ENCODE peak calls at places on chromosomes 1 and 21, in eight cellular contexts. I, T, K, L, B, H, D and J are unnamed samples.

GRCh38 chr1:245458761-245459174 is 304.0 kb downstream of the KIF26B start:
- DNase-seq in H (no peak), B (no peak), I (no peak), K (peak), D (peak), L (peak), T (no peak), J (peak)

GRCh38 chr1:224542783-224543440 is 73.2 kb upstream of the CNIH3 start:
- DNase-seq in I (no peak), L (peak), H (no peak), B (no peak), T (peak), K (peak), D (peak), J (peak)

GRCh38 chr21:39105341-39105765 is 77.9 kb downstream of the PSMG1 start:
- DNase-seq in K (no peak), I (no peak), L (no peak), B (no peak), H (no peak), T (no peak), D (peak), J (no peak)

GRCh38 chr21:41761211-41762181 is 5.4 kb downstream of the RIPK4 start:
- DNase-seq in I (no peak), H (no peak), D (peak), T (peak), L (no peak), B (peak), K (no peak), J (no peak)

GRCh38 chr1:230901711-230902110 is 33.4 kb upstream of the C1orf198 start:
- DNase-seq in K (no peak), T (no peak), I (no peak), B (no peak), D (no peak), L (no peak), H (no peak), J (no peak)

GRCh38 chr1:63714482-63714760 is 59.4 kb upstream of the ROR1 start:
- DNase-seq in D (no peak), I (no peak), H (no peak), L (no peak), K (no peak), T (no peak), B (no peak), J (no peak)

GRCh38 chr1:20442920-20443625 is 42.9 kb downstream of the CAMK2N1 start:
- DNase-seq in H (no peak), T (no peak), L (peak), D (no peak), B (no peak), I (no peak), K (peak), J (peak)

GRCh38 chr1:230684998-230685397 is 28.9 kb downstream of the AGT start:
- DNase-seq in T (no peak), L (no peak), D (no peak), I (no peak), B (no peak), K (no peak), H (no peak), J (no peak)

GRCh38 chr1:11434506-11434905 is 44.4 kb upstream of the DISP3 start:
- DNase-seq in I (no peak), D (no peak), L (no peak), T (no peak), H (no peak), K (no peak), B (no peak), J (no peak)

GRCh38 chr1:21297975-21298374 is 7.7 kb upstream of the ECE1 start:
- DNase-seq in T (no peak), D (peak), K (no peak), H (no peak), I (no peak), B (peak), L (no peak), J (peak)

GRCh38 chr1:8026153-8026975 is at the start of gene ERRFI1:
- DNase-seq in L (peak), D (peak), H (peak), B (peak), K (peak), I (peak), T (peak), J (peak)

GRCh38 chr1:41516168-41516961 is 31.9 kb upstream of the EDN2 start:
- DNase-seq in L (peak), K (peak), I (peak), H (peak), T (peak), B (peak), D (peak), J (peak)

GRCh38 chr21:42250422-42251403 is 31.8 kb downstream of the ABCG1 start:
- DNase-seq in D (no peak), B (peak), T (no peak), K (no peak), I (no peak), H (no peak), L (no peak), J (no peak)

GRCh38 chr21:14382486-14382834 is 486 bp downstream of the HSPA13 start:
- DNase-seq in I (no peak), T (no peak), H (peak), D (peak), L (peak), B (no peak), K (peak), J (peak)

GRCh38 chr1:45266151-45266801 is 59.9 kb upstream of the ZSWIM5 start:
- DNase-seq in D (peak), I (no peak), L (peak), K (no peak), T (peak), H (peak), B (no peak), J (peak)

GRCh38 chr1:171257207-171258052 is 9.1 kb downstream of the FMO1 start:
- DNase-seq in K (peak), I (no peak), T (peak), L (peak), H (peak), D (peak), B (no peak), J (peak)

GRCh38 chr1:23544444-23545389 is 13.7 kb upstream of the E2F2 start:
- DNase-seq in K (no peak), T (peak), B (peak), I (peak), L (peak), D (peak), H (peak), J (peak)

GRCh38 chr1:89143484-89143883 is 17.6 kb upstream of the GBP2 start:
- DNase-seq in T (no peak), D (no peak), H (no peak), I (no peak), L (no peak), K (no peak), B (no peak), J (no peak)

GRCh38 chr1:183914283-183914682 is 109.4 kb downstream of the RGL1 start:
- DNase-seq in K (no peak), B (no peak), I (no peak), T (no peak), L (peak), D (peak), H (no peak), J (peak)

GRCh38 chr1:223216074-223216473 is 73.0 kb upstream of the TLR5 start:
- DNase-seq in T (no peak), D (no peak), K (no peak), H (no peak), B (no peak), I (no peak), L (no peak), J (no peak)

GRCh38 chr21:44742418-44743153 is 31.2 kb upstream of the TSPEAR start:
- DNase-seq in L (no peak), D (peak), H (no peak), B (no peak), K (no peak), T (peak), I (no peak), J (no peak)

DNA sequence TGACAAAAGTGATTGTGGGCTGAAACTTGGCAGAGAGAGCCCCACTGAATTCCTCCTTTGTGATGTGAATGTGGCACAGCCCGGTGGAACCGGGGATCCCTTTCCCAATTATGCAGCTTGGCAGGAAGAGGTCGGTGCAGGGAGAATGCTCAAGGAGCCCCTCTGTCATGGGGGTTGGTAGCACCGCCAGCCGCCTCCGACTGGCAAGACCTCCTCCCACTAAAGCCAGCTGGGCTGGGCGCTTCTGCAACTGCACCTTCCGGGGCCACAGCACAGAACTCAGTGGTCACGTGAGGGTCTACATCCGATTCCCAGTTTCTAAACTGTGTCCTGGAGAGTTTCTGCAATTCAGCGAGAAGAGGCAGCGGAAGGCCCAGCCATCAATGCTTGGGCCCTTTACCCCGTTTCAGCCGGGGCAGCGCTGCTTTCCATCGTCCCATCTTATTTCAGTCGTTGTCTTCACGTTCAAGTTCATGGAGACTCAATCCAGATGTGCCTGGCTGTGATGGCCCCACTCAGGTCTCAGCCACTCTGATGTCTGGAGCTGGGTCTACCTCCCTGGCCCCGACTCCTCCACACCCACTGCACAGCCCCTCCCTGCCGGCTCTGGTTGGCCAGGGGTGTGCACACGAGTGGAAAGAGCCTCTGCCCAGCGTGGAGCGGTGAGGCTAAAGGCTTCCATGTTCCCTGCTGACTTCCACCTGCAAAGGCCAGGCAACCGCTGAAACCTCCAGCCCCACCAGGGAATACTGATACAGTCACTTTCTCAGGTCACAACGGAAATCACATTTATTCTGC is 39.8 kb upstream of the FHAD1 start:
- DNase-seq in L (no peak), B (peak), I (no peak), K (no peak), D (no peak), T (no peak), H (no peak), J (no peak)
- H3K4me3 ChIP-seq in L (no peak), B (no peak), I (no peak), K (no peak), D (no peak), T (no peak), H (no peak), J (no peak)

GRCh38 chr1:173249349-173249748 is 42.2 kb upstream of the TNFSF4 start:
- DNase-seq in L (no peak), H (no peak), B (no peak), K (no peak), D (peak), T (peak), I (no peak), J (peak)

GRCh38 chr1:173258484-173259264 is 51.5 kb upstream of the TNFSF4 start:
- DNase-seq in B (no peak), D (no peak), T (no peak), K (no peak), I (no peak), H (no peak), L (peak), J (no peak)

GRCh38 chr1:173253046-173253445 is 45.9 kb upstream of the TNFSF4 start:
- DNase-seq in H (no peak), I (no peak), D (peak), L (no peak), B (no peak), K (no peak), T (no peak), J (peak)

GRCh38 chr1:173257805-173258204 is 50.7 kb upstream of the TNFSF4 start:
- DNase-seq in D (no peak), K (no peak), T (peak), L (no peak), B (no peak), I (no peak), H (no peak), J (no peak)

GRCh38 chr1:173255214-173255813 is 48.2 kb upstream of the TNFSF4 start:
- DNase-seq in T (peak), B (no peak), D (peak), K (peak), H (peak), I (no peak), L (peak), J (peak)
- TF ChIP-seq CTCF in T (peak), B (peak), D (peak), K (peak), H (peak), I (peak), L (peak), J (peak)

DNA sequence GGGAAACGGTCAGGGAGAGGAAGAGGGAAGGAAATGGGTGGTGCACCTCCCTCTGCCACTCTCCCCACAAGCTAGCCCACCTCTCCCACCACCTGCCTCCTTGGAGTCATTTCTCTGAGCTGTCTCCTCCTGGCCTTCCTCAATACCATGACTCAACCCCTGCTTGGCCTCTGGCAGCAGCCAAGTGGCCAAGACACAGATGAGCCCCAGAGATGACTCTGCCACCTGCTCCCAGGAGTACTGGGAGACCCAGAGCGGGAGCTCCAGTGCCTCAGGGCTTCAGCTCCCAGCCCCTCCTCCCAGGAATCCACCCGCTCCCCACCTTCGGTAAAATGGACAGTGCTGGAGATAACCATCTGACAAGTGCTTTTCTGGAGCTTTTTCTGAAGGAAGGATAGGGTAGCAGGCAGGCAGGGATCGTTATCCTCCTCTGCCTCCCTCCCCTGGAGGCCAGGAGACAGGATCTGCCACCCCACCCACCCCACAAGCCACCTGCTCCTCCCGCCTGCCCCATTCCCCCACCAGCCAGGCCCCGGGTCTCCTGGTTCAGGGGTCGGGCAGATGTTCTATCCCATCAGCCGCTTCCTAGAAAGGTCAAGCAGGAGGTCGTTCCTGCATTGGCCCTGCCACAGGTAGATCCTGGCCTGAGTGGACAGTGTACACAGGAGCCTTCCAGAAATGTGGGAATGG is 2.5 kb downstream of the S100A16 start:
- DNase-seq in L (no peak), H (peak), I (no peak), K (no peak), B (no peak), T (peak), D (no peak), J (peak)
- H3K4me3 ChIP-seq in L (peak), H (peak), I (no peak), K (peak), B (no peak), T (peak), D (peak), J (peak)

DNA sequence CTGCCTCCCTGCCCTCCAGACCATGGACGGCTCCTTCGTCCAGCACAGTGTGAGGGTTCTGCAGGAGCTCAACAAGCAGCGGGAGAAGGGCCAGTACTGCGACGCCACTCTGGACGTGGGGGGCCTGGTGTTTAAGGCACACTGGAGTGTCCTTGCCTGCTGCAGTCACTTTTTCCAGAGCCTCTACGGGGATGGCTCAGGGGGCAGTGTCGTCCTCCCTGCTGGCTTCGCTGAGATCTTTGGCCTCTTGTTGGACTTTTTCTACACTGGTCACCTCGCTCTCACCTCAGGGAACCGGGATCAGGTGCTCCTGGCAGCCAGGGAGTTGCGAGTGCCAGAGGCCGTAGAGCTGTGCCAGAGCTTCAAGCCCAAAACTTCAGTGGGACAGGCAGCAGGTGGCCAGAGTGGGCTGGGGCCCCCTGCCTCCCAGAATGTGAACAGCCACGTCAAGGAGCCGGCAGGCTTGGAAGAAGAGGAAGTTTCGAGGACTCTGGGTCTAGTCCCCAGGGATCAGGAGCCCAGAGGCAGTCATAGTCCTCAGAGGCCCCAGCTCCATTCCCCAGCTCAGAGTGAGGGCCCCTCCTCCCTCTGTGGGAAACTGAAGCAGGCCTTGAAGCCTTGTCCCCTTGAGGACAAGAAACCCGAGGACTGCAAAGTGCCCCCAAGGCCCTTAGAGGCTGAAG is 935 bp downstream of the ZBTB48 start:
- DNase-seq in B (peak), T (no peak), H (peak), I (no peak), K (no peak), L (no peak), D (no peak), J (no peak)
- TF ChIP-seq CTCF in B (peak), T (no peak), H (no peak), I (no peak), K (peak), L (peak), D (no peak), J (no peak)

GRCh38 chr1:192581131-192581927 is 5.8 kb downstream of the RGS1 start:
- DNase-seq in H (no peak), T (no peak), L (no peak), I (no peak), D (no peak), B (no peak), K (no peak), J (no peak)

GRCh38 chr1:192580351-192580962 is 4.9 kb downstream of the RGS1 start:
- DNase-seq in I (no peak), T (peak), H (peak), L (peak), K (peak), D (peak), B (no peak), J (peak)

GRCh38 chr1:192578144-192578909 is 2.8 kb downstream of the RGS1 start:
- DNase-seq in D (no peak), T (no peak), I (no peak), B (no peak), H (no peak), L (no peak), K (no peak), J (no peak)

GRCh38 chr1:192577145-192578140 is 1.9 kb downstream of the RGS1 start:
- DNase-seq in I (no peak), B (no peak), T (no peak), D (no peak), L (no peak), K (no peak), H (no peak), J (no peak)

DNA sequence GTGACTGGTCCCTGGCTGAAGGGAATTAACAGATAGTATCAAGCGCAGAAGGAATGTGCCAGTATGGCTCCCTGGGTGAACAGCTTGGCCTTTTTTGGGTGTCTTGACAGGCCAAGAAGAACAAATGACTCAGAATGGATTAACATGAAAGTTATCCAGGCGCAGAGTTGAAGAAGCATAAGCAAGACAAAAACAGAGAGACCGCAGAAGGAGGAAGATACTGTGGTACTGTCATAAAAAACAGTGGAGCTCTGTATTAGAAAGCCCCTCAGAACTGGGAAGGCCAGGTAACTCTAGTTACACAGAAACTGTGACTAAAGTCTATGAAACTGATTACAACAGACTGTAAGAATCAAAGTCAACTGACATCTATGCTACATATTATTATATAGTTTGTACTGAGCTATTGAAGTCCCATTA is 3.8 kb downstream of the RGS1 start:
- DNase-seq in I (no peak), B (no peak), L (no peak), H (no peak), T (peak), K (no peak), D (peak), J (peak)
- H3K4me3 ChIP-seq in I (no peak), B (no peak), L (no peak), H (peak), T (no peak), K (no peak), D (no peak), J (no peak)